ENCODE peak calls at places on chromosomes 4 and X, in ten cellular contexts. One of them, this sample, is unnamed.

GRCh38 chr4:40317921-40318658 is 17.0 kb upstream of the CHRNA9 start:
- DNase-seq in tibial artery: no peak
- DNase-seq in left ventricle myocardium inferior: no peak
- DNase-seq in RWPE1: no peak
- DNase-seq in iPS DF 6.9: no peak
- DNase-seq in naive thymus-derived CD4-positive, alpha-beta T cell: no peak
- DNase-seq in right cardiac atrium: no peak
- DNase-seq in IMR-90: no peak
- DNase-seq in heart right ventricle: no peak
- DNase-seq in ovary: no peak
- DNase-seq in this sample: no peak

GRCh38 chr4:128255906-128256305 is 31.7 kb downstream of the PGRMC2 start:
- DNase-seq in tibial artery: no peak
- DNase-seq in left ventricle myocardium inferior: no peak
- DNase-seq in RWPE1: no peak
- DNase-seq in iPS DF 6.9: no peak
- DNase-seq in naive thymus-derived CD4-positive, alpha-beta T cell: no peak
- DNase-seq in right cardiac atrium: no peak
- DNase-seq in IMR-90: no peak
- DNase-seq in heart right ventricle: no peak
- DNase-seq in ovary: no peak
- DNase-seq in this sample: no peak

GRCh38 chr4:85790582-85790981 is 315.6 kb downstream of the ARHGAP24 start:
- DNase-seq in tibial artery: no peak
- DNase-seq in left ventricle myocardium inferior: no peak
- DNase-seq in RWPE1: no peak
- DNase-seq in iPS DF 6.9: no peak
- DNase-seq in naive thymus-derived CD4-positive, alpha-beta T cell: no peak
- DNase-seq in right cardiac atrium: no peak
- DNase-seq in IMR-90: peak
- DNase-seq in heart right ventricle: no peak
- DNase-seq in ovary: no peak
- DNase-seq in this sample: no peak

GRCh38 chr4:109298279-109299010 is 4.0 kb downstream of the COL25A1 start:
- DNase-seq in tibial artery: no peak
- DNase-seq in left ventricle myocardium inferior: no peak
- DNase-seq in RWPE1: peak
- DNase-seq in iPS DF 6.9: no peak
- DNase-seq in naive thymus-derived CD4-positive, alpha-beta T cell: no peak
- DNase-seq in right cardiac atrium: no peak
- DNase-seq in IMR-90: no peak
- DNase-seq in heart right ventricle: no peak
- DNase-seq in ovary: no peak
- DNase-seq in this sample: peak

GRCh38 chr4:101864660-101865059 is 74.1 kb downstream of the BANK1 start:
- DNase-seq in tibial artery: no peak
- DNase-seq in left ventricle myocardium inferior: no peak
- DNase-seq in RWPE1: no peak
- DNase-seq in iPS DF 6.9: no peak
- DNase-seq in naive thymus-derived CD4-positive, alpha-beta T cell: no peak
- DNase-seq in right cardiac atrium: no peak
- DNase-seq in IMR-90: no peak
- DNase-seq in heart right ventricle: no peak
- DNase-seq in ovary: no peak
- DNase-seq in this sample: no peak

GRCh38 chr4:105715692-105716278 is 7.2 kb downstream of the GSTCD start:
- DNase-seq in tibial artery: no peak
- DNase-seq in left ventricle myocardium inferior: no peak
- DNase-seq in RWPE1: peak
- DNase-seq in iPS DF 6.9: no peak
- DNase-seq in naive thymus-derived CD4-positive, alpha-beta T cell: no peak
- DNase-seq in right cardiac atrium: no peak
- DNase-seq in IMR-90: peak
- DNase-seq in heart right ventricle: no peak
- DNase-seq in ovary: no peak
- DNase-seq in this sample: peak

GRCh38 chrX:152638443-152638904 is 779 bp downstream of the GABRQ start:
- DNase-seq in tibial artery: no peak
- DNase-seq in left ventricle myocardium inferior: no peak
- DNase-seq in RWPE1: no peak
- DNase-seq in iPS DF 6.9: no peak
- DNase-seq in naive thymus-derived CD4-positive, alpha-beta T cell: no peak
- DNase-seq in right cardiac atrium: no peak
- DNase-seq in IMR-90: no peak
- DNase-seq in heart right ventricle: no peak
- DNase-seq in ovary: no peak
- DNase-seq in this sample: no peak

GRCh38 chr4:18022572-18023039 is 1.1 kb upstream of the LCORL start:
- DNase-seq in tibial artery: no peak
- DNase-seq in left ventricle myocardium inferior: no peak
- DNase-seq in RWPE1: no peak
- DNase-seq in iPS DF 6.9: no peak
- DNase-seq in naive thymus-derived CD4-positive, alpha-beta T cell: no peak
- DNase-seq in right cardiac atrium: no peak
- DNase-seq in IMR-90: peak
- DNase-seq in heart right ventricle: no peak
- DNase-seq in ovary: no peak
- DNase-seq in this sample: no peak

GRCh38 chr4:128707864-128708263 is 101.6 kb upstream of the JADE1 start:
- DNase-seq in tibial artery: no peak
- DNase-seq in left ventricle myocardium inferior: no peak
- DNase-seq in RWPE1: no peak
- DNase-seq in iPS DF 6.9: no peak
- DNase-seq in naive thymus-derived CD4-positive, alpha-beta T cell: no peak
- DNase-seq in right cardiac atrium: no peak
- DNase-seq in IMR-90: peak
- DNase-seq in heart right ventricle: no peak
- DNase-seq in ovary: peak
- DNase-seq in this sample: no peak

GRCh38 chr4:185358514-185359433 is 37.0 kb downstream of the LRP2BP start:
- DNase-seq in tibial artery: no peak
- DNase-seq in left ventricle myocardium inferior: no peak
- DNase-seq in RWPE1: no peak
- DNase-seq in iPS DF 6.9: no peak
- DNase-seq in naive thymus-derived CD4-positive, alpha-beta T cell: no peak
- DNase-seq in right cardiac atrium: no peak
- DNase-seq in IMR-90: peak
- DNase-seq in heart right ventricle: no peak
- DNase-seq in ovary: no peak
- DNase-seq in this sample: no peak

GRCh38 chr4:26049447-26049846 is 135.4 kb downstream of the SMIM20 start:
- DNase-seq in tibial artery: no peak
- DNase-seq in left ventricle myocardium inferior: no peak
- DNase-seq in RWPE1: no peak
- DNase-seq in iPS DF 6.9: no peak
- DNase-seq in naive thymus-derived CD4-positive, alpha-beta T cell: no peak
- DNase-seq in right cardiac atrium: no peak
- DNase-seq in IMR-90: no peak
- DNase-seq in heart right ventricle: no peak
- DNase-seq in ovary: no peak
- DNase-seq in this sample: no peak

GRCh38 chr4:156781852-156782251 is 189.7 kb downstream of the PDGFC start:
- DNase-seq in tibial artery: no peak
- DNase-seq in left ventricle myocardium inferior: no peak
- DNase-seq in RWPE1: peak
- DNase-seq in iPS DF 6.9: no peak
- DNase-seq in naive thymus-derived CD4-positive, alpha-beta T cell: no peak
- DNase-seq in right cardiac atrium: no peak
- DNase-seq in IMR-90: peak
- DNase-seq in heart right ventricle: no peak
- DNase-seq in ovary: no peak
- DNase-seq in this sample: no peak

GRCh38 chr4:78565971-78566372 is 14.4 kb downstream of the ANXA3 start:
- DNase-seq in tibial artery: no peak
- DNase-seq in left ventricle myocardium inferior: no peak
- DNase-seq in RWPE1: peak
- DNase-seq in iPS DF 6.9: no peak
- DNase-seq in naive thymus-derived CD4-positive, alpha-beta T cell: no peak
- DNase-seq in right cardiac atrium: no peak
- DNase-seq in IMR-90: peak
- DNase-seq in heart right ventricle: no peak
- DNase-seq in ovary: no peak
- DNase-seq in this sample: no peak

GRCh38 chr4:74875451-74875850 is 57.5 kb upstream of the PARM1 start:
- DNase-seq in tibial artery: no peak
- DNase-seq in left ventricle myocardium inferior: no peak
- DNase-seq in RWPE1: no peak
- DNase-seq in iPS DF 6.9: no peak
- DNase-seq in naive thymus-derived CD4-positive, alpha-beta T cell: no peak
- DNase-seq in right cardiac atrium: no peak
- DNase-seq in IMR-90: no peak
- DNase-seq in heart right ventricle: no peak
- DNase-seq in ovary: no peak
- DNase-seq in this sample: no peak

GRCh38 chrX:54452920-54453319 is 12.7 kb downstream of the TSR2 start:
- DNase-seq in tibial artery: no peak
- DNase-seq in left ventricle myocardium inferior: no peak
- DNase-seq in RWPE1: no peak
- DNase-seq in iPS DF 6.9: no peak
- DNase-seq in naive thymus-derived CD4-positive, alpha-beta T cell: no peak
- DNase-seq in right cardiac atrium: no peak
- DNase-seq in IMR-90: peak
- DNase-seq in heart right ventricle: no peak
- DNase-seq in ovary: no peak
- DNase-seq in this sample: peak

GRCh38 chrX:85024044-85024443 is 20.4 kb downstream of the APOOL start:
- DNase-seq in tibial artery: no peak
- DNase-seq in left ventricle myocardium inferior: no peak
- DNase-seq in RWPE1: no peak
- DNase-seq in iPS DF 6.9: no peak
- DNase-seq in naive thymus-derived CD4-positive, alpha-beta T cell: no peak
- DNase-seq in right cardiac atrium: no peak
- DNase-seq in IMR-90: peak
- DNase-seq in heart right ventricle: no peak
- DNase-seq in ovary: no peak
- DNase-seq in this sample: no peak

GRCh38 chrX:12372111-12372510 is 233.8 kb downstream of the FRMPD4 start:
- DNase-seq in tibial artery: no peak
- DNase-seq in left ventricle myocardium inferior: no peak
- DNase-seq in RWPE1: peak
- DNase-seq in iPS DF 6.9: no peak
- DNase-seq in naive thymus-derived CD4-positive, alpha-beta T cell: no peak
- DNase-seq in right cardiac atrium: no peak
- DNase-seq in IMR-90: peak
- DNase-seq in heart right ventricle: no peak
- DNase-seq in ovary: no peak
- DNase-seq in this sample: no peak

GRCh38 chr4:57926311-57926710 is 816.1 kb upstream of the IGFBP7 start:
- DNase-seq in tibial artery: no peak
- DNase-seq in left ventricle myocardium inferior: no peak
- DNase-seq in RWPE1: peak
- DNase-seq in iPS DF 6.9: no peak
- DNase-seq in naive thymus-derived CD4-positive, alpha-beta T cell: no peak
- DNase-seq in right cardiac atrium: no peak
- DNase-seq in IMR-90: no peak
- DNase-seq in heart right ventricle: no peak
- DNase-seq in ovary: no peak
- DNase-seq in this sample: no peak

GRCh38 chrX:15694968-15695451 is 30.4 kb upstream of the CLTRN start:
- DNase-seq in tibial artery: no peak
- DNase-seq in left ventricle myocardium inferior: peak
- DNase-seq in RWPE1: no peak
- DNase-seq in iPS DF 6.9: no peak
- DNase-seq in naive thymus-derived CD4-positive, alpha-beta T cell: no peak
- DNase-seq in right cardiac atrium: no peak
- DNase-seq in IMR-90: no peak
- DNase-seq in heart right ventricle: peak
- DNase-seq in ovary: no peak
- DNase-seq in this sample: no peak

GRCh38 chr4:20984011-20984836 is 284.0 kb downstream of the PACRGL start:
- DNase-seq in tibial artery: no peak
- DNase-seq in left ventricle myocardium inferior: peak
- DNase-seq in RWPE1: no peak
- DNase-seq in iPS DF 6.9: no peak
- DNase-seq in naive thymus-derived CD4-positive, alpha-beta T cell: no peak
- DNase-seq in right cardiac atrium: peak
- DNase-seq in IMR-90: no peak
- DNase-seq in heart right ventricle: no peak
- DNase-seq in ovary: no peak
- DNase-seq in this sample: no peak
- H3K27ac ChIP-seq in tibial artery: no peak
- H3K27ac ChIP-seq in left ventricle myocardium inferior: no peak
- H3K27ac ChIP-seq in RWPE1: no peak
- H3K27ac ChIP-seq in iPS DF 6.9: no peak
- H3K27ac ChIP-seq in naive thymus-derived CD4-positive, alpha-beta T cell: no peak
- H3K27ac ChIP-seq in right cardiac atrium: no peak
- H3K27ac ChIP-seq in IMR-90: no peak
- H3K27ac ChIP-seq in heart right ventricle: no peak
- H3K27ac ChIP-seq in ovary: no peak
- H3K27ac ChIP-seq in this sample: no peak

DNA sequence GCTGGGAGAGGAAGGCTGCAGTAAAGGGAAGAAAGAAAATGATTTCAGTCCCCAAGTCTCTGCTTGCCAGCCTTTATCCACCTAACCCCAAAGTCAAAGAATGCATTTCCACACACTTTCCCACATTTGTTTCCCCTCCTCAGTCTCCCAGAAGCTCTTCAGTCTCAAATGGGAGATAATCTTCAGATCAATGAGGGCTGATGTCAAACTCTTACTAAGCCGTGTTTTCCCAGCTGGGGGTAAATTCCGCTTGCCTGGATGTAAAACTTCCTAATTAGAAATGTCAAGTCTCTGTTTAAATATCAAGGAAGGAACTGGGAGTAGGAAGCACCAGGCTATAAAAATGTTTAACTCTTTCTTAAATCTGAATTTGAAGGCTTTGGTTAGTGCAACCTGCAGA is 601.3 kb upstream of the ACTRT1 start:
- DNase-seq in tibial artery: no peak
- DNase-seq in left ventricle myocardium inferior: no peak
- DNase-seq in RWPE1: no peak
- DNase-seq in iPS DF 6.9: no peak
- DNase-seq in naive thymus-derived CD4-positive, alpha-beta T cell: no peak
- DNase-seq in right cardiac atrium: no peak
- DNase-seq in IMR-90: no peak
- DNase-seq in heart right ventricle: no peak
- DNase-seq in ovary: no peak
- DNase-seq in this sample: no peak
- H3K27ac ChIP-seq in tibial artery: no peak
- H3K27ac ChIP-seq in left ventricle myocardium inferior: no peak
- H3K27ac ChIP-seq in RWPE1: no peak
- H3K27ac ChIP-seq in iPS DF 6.9: no peak
- H3K27ac ChIP-seq in naive thymus-derived CD4-positive, alpha-beta T cell: no peak
- H3K27ac ChIP-seq in right cardiac atrium: no peak
- H3K27ac ChIP-seq in IMR-90: no peak
- H3K27ac ChIP-seq in heart right ventricle: no peak
- H3K27ac ChIP-seq in ovary: no peak
- H3K27ac ChIP-seq in this sample: no peak

GRCh38 chrX:13695601-13696115 is 6.7 kb downstream of the RAB9A start:
- DNase-seq in tibial artery: no peak
- DNase-seq in left ventricle myocardium inferior: no peak
- DNase-seq in RWPE1: no peak
- DNase-seq in iPS DF 6.9: no peak
- DNase-seq in naive thymus-derived CD4-positive, alpha-beta T cell: no peak
- DNase-seq in right cardiac atrium: no peak
- DNase-seq in IMR-90: no peak
- DNase-seq in heart right ventricle: no peak
- DNase-seq in ovary: no peak
- DNase-seq in this sample: no peak
- H3K27ac ChIP-seq in tibial artery: no peak
- H3K27ac ChIP-seq in left ventricle myocardium inferior: no peak
- H3K27ac ChIP-seq in RWPE1: no peak
- H3K27ac ChIP-seq in iPS DF 6.9: no peak
- H3K27ac ChIP-seq in naive thymus-derived CD4-positive, alpha-beta T cell: no peak
- H3K27ac ChIP-seq in right cardiac atrium: no peak
- H3K27ac ChIP-seq in IMR-90: no peak
- H3K27ac ChIP-seq in heart right ventricle: no peak
- H3K27ac ChIP-seq in ovary: no peak
- H3K27ac ChIP-seq in this sample: no peak

GRCh38 chrX:40088299-40088625 is 9.5 kb downstream of the BCOR start:
- DNase-seq in tibial artery: no peak
- DNase-seq in left ventricle myocardium inferior: no peak
- DNase-seq in RWPE1: no peak
- DNase-seq in iPS DF 6.9: no peak
- DNase-seq in naive thymus-derived CD4-positive, alpha-beta T cell: no peak
- DNase-seq in right cardiac atrium: no peak
- DNase-seq in IMR-90: no peak
- DNase-seq in heart right ventricle: no peak
- DNase-seq in ovary: no peak
- DNase-seq in this sample: no peak
- H3K27ac ChIP-seq in tibial artery: peak
- H3K27ac ChIP-seq in left ventricle myocardium inferior: no peak
- H3K27ac ChIP-seq in RWPE1: no peak
- H3K27ac ChIP-seq in iPS DF 6.9: no peak
- H3K27ac ChIP-seq in naive thymus-derived CD4-positive, alpha-beta T cell: no peak
- H3K27ac ChIP-seq in right cardiac atrium: no peak
- H3K27ac ChIP-seq in IMR-90: peak
- H3K27ac ChIP-seq in heart right ventricle: no peak
- H3K27ac ChIP-seq in ovary: peak
- H3K27ac ChIP-seq in this sample: no peak